ENCODE peak calls at places on chromosomes 13 and 19, in four cellular contexts. L, M, Z and S are unnamed samples.

GRCh38 chr13:33577037-33577436 is 240.9 kb upstream of the RFC3 start:
- DNase-seq in Z (no peak), M (no peak), L (no peak), S (no peak)

GRCh38 chr13:113849981-113850721 is 13.7 kb downstream of the GAS6 start:
- DNase-seq in M (no peak), Z (no peak), L (no peak), S (peak; percentile 49)

GRCh38 chr13:37442996-37443395 is 155.6 kb downstream of the POSTN start:
- DNase-seq in L (no peak), M (no peak), Z (no peak), S (no peak)

GRCh38 chr13:55516610-55517009 is 1624.1 kb upstream of the PRR20A start:
- DNase-seq in M (no peak), L (no peak), Z (no peak), S (no peak)

GRCh38 chr19:38228005-38228377 is 4.0 kb upstream of the DPF1 start:
- DNase-seq in L (no peak), Z (no peak), M (no peak), S (no peak)

GRCh38 chr13:67238277-67238859 is 8.2 kb upstream of the PCDH9 start:
- DNase-seq in M (no peak), L (no peak), Z (no peak), S (no peak)

GRCh38 chr13:40503026-40503425 is 163.4 kb downstream of the FOXO1 start:
- DNase-seq in M (no peak), L (no peak), Z (no peak), S (no peak)

GRCh38 chr13:74061939-74062595 is 72.1 kb downstream of the KLF12 start:
- DNase-seq in L (peak; percentile 30), M (no peak), Z (no peak), S (no peak)

GRCh38 chr13:110346661-110347067 is 39.6 kb downstream of the COL4A2 start:
- DNase-seq in Z (no peak), L (no peak), M (no peak), S (no peak)

GRCh38 chr13:100434010-100434763 is 154.4 kb downstream of the GGACT start:
- DNase-seq in M (no peak), Z (no peak), L (no peak), S (no peak)

GRCh38 chr13:41802033-41802683 is 158.8 kb downstream of the VWA8 start:
- DNase-seq in L (no peak), Z (no peak), M (no peak), S (no peak)

GRCh38 chr13:41802684-41803554 is 158.0 kb downstream of the VWA8 start:
- DNase-seq in Z (no peak), M (no peak), L (no peak), S (no peak)
- TF ChIP-seq CTCF in Z (no peak), M (no peak), L (no peak), S (no peak)

DNA sequence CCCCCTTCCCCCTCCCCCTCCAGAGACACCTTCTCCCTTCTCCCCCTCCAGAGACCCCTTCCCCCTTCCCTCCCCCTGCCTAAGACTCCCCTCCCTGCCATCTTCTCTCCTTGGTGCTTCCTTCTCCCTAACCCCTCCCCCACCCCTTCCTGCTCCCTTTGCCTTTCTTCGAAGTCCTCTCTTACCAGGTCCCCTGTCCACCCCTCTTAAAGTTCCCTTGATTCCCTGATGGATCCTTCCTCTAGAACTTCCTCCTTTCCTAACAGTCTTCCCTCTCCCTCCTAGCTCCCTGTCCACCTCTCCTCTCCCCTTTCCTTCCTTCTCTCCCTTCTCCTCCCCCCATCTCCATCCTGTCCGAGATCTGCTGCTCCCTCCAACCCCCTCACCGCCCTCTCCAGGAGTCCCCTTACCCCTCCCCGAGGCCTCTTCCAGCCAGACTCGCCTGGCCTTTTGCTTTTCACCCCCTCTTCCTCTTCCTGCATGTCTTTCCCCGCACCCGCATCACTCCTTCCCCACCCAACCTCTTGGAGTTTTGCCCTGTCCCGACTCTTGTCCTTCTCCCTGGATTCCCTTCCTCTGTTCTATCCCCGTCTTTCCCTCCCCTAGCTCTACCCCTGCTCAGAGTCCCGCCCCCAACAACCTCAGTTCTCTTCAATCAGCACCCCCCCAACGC is 3.1 kb downstream of the TNFSF9 start:
- DNase-seq in M (no peak), Z (no peak), L (no peak), S (no peak)
- H3K4me1 ChIP-seq in M (peaks cover 6% of the 10 kb centered on the region), Z (peaks cover 10% of the 10 kb centered on the region), L (peaks cover 56% of the 10 kb centered on the region), S (peaks cover 30% of the 10 kb centered on the region)

DNA sequence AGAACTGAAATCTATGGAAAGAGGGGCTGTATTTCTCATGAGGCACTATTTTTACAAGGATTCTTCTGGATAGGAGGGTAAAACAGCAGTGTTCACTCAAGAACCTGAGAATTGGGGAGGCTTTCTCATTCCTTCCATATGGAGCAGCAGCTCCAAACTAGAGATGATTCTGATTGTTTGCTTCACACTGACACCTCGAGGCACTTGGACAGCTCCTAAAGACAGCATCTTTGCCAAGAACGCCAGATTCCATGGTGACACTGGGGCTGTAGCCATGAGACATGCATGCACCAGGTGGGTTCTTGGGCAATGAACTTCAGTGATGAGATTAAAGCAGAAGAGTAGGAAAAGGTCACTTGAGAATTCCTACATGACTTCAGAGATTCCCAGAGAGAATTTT is 361.5 kb upstream of the HTR2A start:
- DNase-seq in L (no peak), Z (no peak), M (no peak), S (no peak)
- TF ChIP-seq CTCF in L (no peak), Z (no peak), M (no peak), S (no peak)

DNA sequence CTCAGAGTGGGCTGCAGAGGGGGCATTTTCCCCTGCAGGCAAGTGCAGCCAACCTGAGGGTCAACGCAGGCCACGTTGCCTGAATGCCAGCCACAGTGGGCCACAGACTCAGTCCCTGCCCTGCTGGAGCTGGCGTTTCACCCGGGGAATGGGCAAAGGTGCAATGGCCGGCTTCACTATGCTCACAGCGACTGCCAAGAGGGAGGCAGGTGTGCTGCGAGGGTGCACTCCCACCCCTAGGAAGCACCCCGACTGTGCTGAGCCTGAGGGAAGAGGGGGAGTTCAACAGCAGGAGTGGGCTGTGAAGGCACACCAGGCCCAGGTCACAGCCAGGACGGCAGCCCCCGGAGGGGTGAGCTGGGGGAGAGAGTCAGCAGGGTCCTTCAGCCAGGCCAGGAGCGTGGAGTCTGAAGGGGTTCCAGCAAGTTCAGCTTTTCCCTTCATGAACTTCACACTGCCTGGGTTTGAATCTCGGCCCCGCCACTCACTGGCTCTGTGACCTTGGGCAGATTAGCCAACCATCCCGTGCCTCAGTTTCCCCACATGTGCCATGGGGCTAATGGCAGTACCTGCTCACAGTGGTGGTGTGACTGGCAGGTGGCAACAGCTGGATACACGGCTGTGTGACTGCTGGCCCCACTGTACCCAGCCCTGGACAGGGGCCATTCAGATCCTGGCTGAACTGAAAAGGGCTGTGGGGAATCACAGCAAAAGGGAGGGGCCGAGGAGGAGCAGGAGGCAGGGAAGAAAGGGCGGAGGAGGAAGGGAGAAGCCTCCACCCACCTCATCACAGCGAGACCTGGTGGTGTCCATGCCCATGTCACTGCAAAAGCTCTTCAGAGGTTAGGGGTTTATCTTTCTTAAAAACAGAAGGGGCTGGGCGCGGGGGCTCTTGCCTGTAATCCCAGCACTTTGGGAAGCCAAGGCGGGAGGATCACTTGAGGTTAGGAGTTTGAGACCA is 7.6 kb downstream of the TRAPPC6A start:
- DNase-seq in M (no peak), L (no peak), Z (no peak), S (no peak)
- H3K4me1 ChIP-seq in M (no peaks in the 10 kb centered on the region), L (peaks cover 38% of the 10 kb centered on the region), Z (no peaks in the 10 kb centered on the region), S (peaks cover 21% of the 10 kb centered on the region)

GRCh38 chr19:46890423-46891170 is 29.8 kb downstream of the ARHGAP35 start:
- DNase-seq in Z (peak; percentile 87), L (no peak), M (no peak), S (no peak)
- TF ChIP-seq CTCF in Z (no peak), L (no peak), M (no peak), S (no peak)

DNA sequence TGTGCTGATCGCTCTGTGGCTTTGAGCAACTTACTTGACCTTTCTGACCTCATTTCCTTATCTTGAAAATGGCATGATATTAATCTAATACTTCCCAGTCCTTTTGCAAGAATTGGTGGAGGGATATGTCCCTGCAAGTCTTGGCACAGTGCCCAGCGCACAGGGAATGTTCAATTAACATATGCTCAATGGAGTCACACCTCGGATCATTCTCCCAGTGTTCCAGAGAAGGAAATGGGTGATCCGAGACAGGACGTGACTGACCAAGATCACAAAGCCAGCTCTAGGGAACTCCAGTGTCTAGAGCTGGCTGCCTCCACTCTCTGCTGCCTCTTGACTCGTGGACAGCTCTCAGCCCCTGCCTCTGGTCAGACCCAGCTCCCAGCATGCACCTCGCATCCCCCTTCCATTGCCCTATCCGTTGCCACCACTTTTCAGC is 3.6 kb downstream of the CDC42EP5 start:
- DNase-seq in L (no peak), Z (no peak), M (peak; percentile 39), S (no peak)
- H3K4me1 ChIP-seq in L (peaks cover 11% of the 10 kb centered on the region), Z (peaks cover 15% of the 10 kb centered on the region), M (peaks cover 4% of the 10 kb centered on the region), S (no peaks in the 10 kb centered on the region)

DNA sequence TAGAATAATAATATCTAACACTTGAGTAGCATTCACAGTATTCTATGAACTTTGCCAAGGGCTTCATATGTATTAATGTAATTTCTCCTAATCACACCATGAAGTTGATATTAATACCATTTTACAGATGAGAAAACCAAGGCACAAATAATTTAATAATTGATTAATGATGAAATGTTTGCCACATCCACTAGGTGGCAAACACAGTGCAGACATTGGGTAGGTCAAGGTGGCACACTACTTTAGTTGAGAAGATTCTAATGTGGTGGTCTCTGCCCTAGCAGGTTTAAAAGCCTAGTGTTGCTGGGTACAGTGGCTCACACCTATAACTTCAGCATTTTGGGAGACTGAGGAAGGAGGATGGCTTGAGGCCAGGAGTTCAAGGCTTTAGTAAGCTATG is 412.4 kb downstream of the SUCLA2 start:
- DNase-seq in M (no peak), L (no peak), Z (no peak), S (no peak)
- TF ChIP-seq CTCF in M (no peak), L (no peak), Z (no peak), S (no peak)

DNA sequence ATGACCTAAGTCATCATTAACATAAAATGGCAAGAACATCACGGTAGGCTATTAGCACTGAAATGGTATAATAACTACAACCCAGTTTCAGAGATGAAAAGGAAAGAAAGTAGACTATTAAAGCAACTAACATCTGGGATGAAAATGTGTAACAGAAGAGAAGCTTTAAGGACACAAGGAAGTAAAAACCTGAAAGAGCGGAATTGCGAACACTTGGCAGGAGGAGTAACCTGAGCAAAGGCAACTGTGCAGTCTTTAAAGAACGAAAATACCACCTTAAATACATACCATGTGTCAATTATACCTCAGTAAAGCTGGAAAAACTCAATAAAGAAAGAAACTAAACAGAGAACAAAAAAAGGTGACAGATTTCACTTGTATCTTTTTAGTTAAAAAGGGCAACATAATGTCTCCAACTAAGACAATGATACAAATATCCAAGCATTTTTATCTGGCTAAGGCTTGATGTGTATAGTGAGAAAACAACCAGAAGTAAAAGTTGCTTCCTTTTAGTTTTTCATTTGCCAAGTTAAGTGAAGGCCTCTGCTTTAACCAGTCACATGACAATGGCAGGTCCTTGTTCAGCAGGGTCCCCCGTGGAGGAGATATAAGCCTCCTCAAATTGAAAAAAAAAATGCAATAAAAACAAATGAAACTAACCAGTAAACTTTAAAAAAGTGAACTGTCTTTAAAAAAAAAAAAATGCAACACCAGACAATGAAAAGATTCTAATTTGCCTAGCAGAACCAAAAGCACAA is 11.6 kb downstream of the USP12 start:
- DNase-seq in M (no peak), L (no peak), Z (no peak), S (no peak)
- H3K4me1 ChIP-seq in M (peaks cover 4% of the 10 kb centered on the region), L (peaks cover 19% of the 10 kb centered on the region), Z (peaks cover 54% of the 10 kb centered on the region), S (peaks cover 18% of the 10 kb centered on the region)

GRCh38 chr13:82092312-82092711 is 1751.4 kb upstream of the SPRY2 start:
- DNase-seq in L (no peak), Z (no peak), M (no peak), S (no peak)

GRCh38 chr13:82096256-82096655 is 1755.3 kb upstream of the SPRY2 start:
- DNase-seq in Z (no peak), M (no peak), L (no peak), S (no peak)
- TF ChIP-seq CTCF in Z (no peak), M (no peak), L (no peak), S (no peak)